ENCODE peak calls at places on chromosomes 2 and 18, in ten cellular contexts. U is H9; O is BE2C; V is CD8-positive, alpha-beta T cell; R is K562; K is GM23338; C is gastrocnemius medialis; M is kidney; D is A549; I is astrocyte. S is an unnamed sample.
A peak's percentile ranks its signal among the peaks of the same experiment; 100 is the strongest.

GRCh38 chr2:12717988-12718661 is 1.4 kb downstream of the TRIB2 start:
- DNase-seq in O (peak; percentile 32), R (no peak), U (no peak), K (peak; percentile 46), M (peak; percentile 53), I (no peak), V (no peak), C (no peak), D (no peak), S (no peak)

GRCh38 chr2:235024191-235024611 is 72.4 kb downstream of the SH3BP4 start:
- DNase-seq in M (peak; percentile 32), K (no peak), V (no peak), R (no peak), I (peak; percentile 46), D (no peak), U (no peak), O (no peak), C (no peak), S (no peak)

GRCh38 chr2:45776160-45776955 is 124.9 kb downstream of the PRKCE start:
- DNase-seq in C (no peak), D (no peak), O (no peak), U (no peak), I (peak; percentile 43), R (no peak), M (no peak), V (no peak), K (no peak), S (no peak)

GRCh38 chr2:134406311-134406710 is 152.4 kb downstream of the MGAT5 start:
- DNase-seq in I (no peak), V (no peak), O (no peak), K (no peak), U (no peak), C (no peak), D (no peak), M (no peak), R (no peak), S (no peak)

GRCh38 chr2:220157312-220157711 is 529.9 kb downstream of the SLC4A3 start:
- DNase-seq in I (no peak), C (no peak), R (no peak), M (no peak), V (no peak), D (no peak), U (peak; percentile 33), O (no peak), K (peak; percentile 20), S (no peak)

GRCh38 chr2:105820151-105820550 is 75.4 kb downstream of the NCK2 start:
- DNase-seq in D (no peak), K (no peak), C (no peak), R (no peak), O (no peak), I (no peak), V (no peak), M (no peak), U (no peak), S (no peak)

GRCh38 chr2:241673797-241674725 is 12.6 kb downstream of the DTYMK start:
- DNase-seq in D (peak; percentile 31), C (no peak), U (peak; percentile 62), O (peak; percentile 32), R (peak; percentile 43), K (peak; percentile 80), M (no peak), V (no peak), I (peak; percentile 14), S (no peak)

GRCh38 chr2:1588994-1589611 is 155.2 kb downstream of the PXDN start:
- DNase-seq in I (peak; percentile 68), V (no peak), U (peak; percentile 56), O (no peak), K (peak; percentile 40), D (no peak), M (peak; percentile 54), R (no peak), C (no peak), S (no peak)

GRCh38 chr18:40313030-40313642 is 1641.9 kb upstream of the PIK3C3 start:
- DNase-seq in V (no peak), I (no peak), R (no peak), U (no peak), M (no peak), C (no peak), K (no peak), O (no peak), D (no peak), S (no peak)

GRCh38 chr18:7946724-7947377 is 379.7 kb downstream of the PTPRM start:
- DNase-seq in O (no peak), V (no peak), R (no peak), U (no peak), M (peak; percentile 68), D (peak; percentile 79), I (peak; percentile 74), C (no peak), K (peak; percentile 25), S (no peak)

GRCh38 chr2:146917430-146918037 is 927.3 kb upstream of the ACVR2A start:
- DNase-seq in U (no peak), K (no peak), C (no peak), I (no peak), M (no peak), D (no peak), V (no peak), O (no peak), R (no peak), S (no peak)

GRCh38 chr18:10912790-10913560 is 236.4 kb downstream of the PIEZO2 start:
- DNase-seq in R (no peak), K (no peak), O (no peak), M (no peak), U (no peak), D (no peak), I (peak; percentile 87), V (no peak), C (no peak), S (no peak)

GRCh38 chr2:65064728-65065552 is 8.7 kb downstream of the CEP68 start:
- DNase-seq in V (peak; percentile 15), M (no peak), D (peak; percentile 85), C (peak; percentile 50), R (peak; percentile 51), U (no peak), O (peak; percentile 30), I (peak; percentile 90), K (peak; percentile 79), S (no peak)

GRCh38 chr2:65061146-65061909 is 5.1 kb downstream of the CEP68 start:
- DNase-seq in D (no peak), V (no peak), K (no peak), U (no peak), M (no peak), O (no peak), I (no peak), R (no peak), C (no peak), S (no peak)

GRCh38 chr2:65061910-65062339 is 5.7 kb downstream of the CEP68 start:
- DNase-seq in I (no peak), R (no peak), V (no peak), K (no peak), D (no peak), U (no peak), C (no peak), O (no peak), M (no peak), S (no peak)

GRCh38 chr2:65063426-65063825 is 7.2 kb downstream of the CEP68 start:
- DNase-seq in R (no peak), C (no peak), I (no peak), V (no peak), O (no peak), U (no peak), D (no peak), K (no peak), M (no peak), S (no peak)

DNA sequence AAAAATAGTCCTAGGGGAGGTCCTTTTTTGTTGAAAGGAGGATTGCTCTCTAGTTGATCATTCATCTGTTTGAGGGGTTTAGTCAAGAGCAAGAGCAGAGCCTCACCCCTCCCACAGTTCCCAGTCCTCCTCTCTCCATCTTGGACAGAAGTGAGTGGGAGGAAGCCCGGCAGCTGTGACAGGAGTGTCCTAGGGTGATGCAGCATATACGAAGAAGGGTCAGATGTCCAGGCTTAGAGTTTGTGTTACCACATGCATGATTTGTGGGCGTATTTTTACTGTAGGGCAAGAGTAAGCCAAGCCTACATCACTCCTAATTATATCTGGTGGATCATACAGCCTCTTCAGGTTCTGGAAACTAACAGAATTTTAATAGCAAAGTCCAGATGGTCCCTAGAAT is 6.6 kb downstream of the CEP68 start:
- DNase-seq in R (peak; percentile 69), V (no peak), O (no peak), U (no peak), M (no peak), C (peak; percentile 74), D (no peak), K (no peak), I (no peak), S (no peak)
- H3K4me1 ChIP-seq in R (peaks cover 41% of the 10 kb centered on the region), V (peaks cover 57% of the 10 kb centered on the region), O (no peaks in the 10 kb centered on the region), U (no peaks in the 10 kb centered on the region), M (peaks cover 8% of the 10 kb centered on the region), C (peaks cover 93% of the 10 kb centered on the region), D (peaks cover 27% of the 10 kb centered on the region), K (peaks cover 2% of the 10 kb centered on the region), I (peaks cover 15% of the 10 kb centered on the region), S (peaks cover 5% of the 10 kb centered on the region)

GRCh38 chr2:63425079-63425416 is 163.2 kb downstream of the WDPCP start:
- DNase-seq in U (no peak), D (no peak), I (no peak), C (no peak), R (no peak), M (no peak), K (no peak), O (no peak), V (no peak), S (no peak)
- TF ChIP-seq CTCF in U (no peak), D (no peak), I (no peak), C (no peak), R (no peak), M (no peak), K (no peak), O (no peak), V (no peak), S (no peak)

DNA sequence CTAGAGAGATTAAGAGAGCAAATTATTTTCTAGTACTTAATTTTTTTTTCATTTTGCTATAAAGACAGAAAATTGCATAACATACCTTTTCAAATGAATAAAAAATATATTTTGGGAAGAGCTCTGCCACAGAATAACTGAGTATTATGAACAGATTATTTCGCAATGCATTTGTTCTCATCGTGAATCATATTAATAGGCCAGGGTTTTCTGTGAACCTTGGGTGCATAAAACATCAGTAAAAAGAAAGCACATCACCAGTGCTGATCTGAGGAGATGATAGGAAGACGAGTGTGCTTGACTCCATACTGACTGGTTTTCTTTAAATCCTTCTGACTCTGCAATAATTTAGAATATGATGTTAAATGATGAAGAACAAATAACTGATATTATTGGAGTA is 409.1 kb downstream of the CPS1 start:
- DNase-seq in I (no peak), M (no peak), D (no peak), K (no peak), V (no peak), U (no peak), C (no peak), R (no peak), O (no peak), S (no peak)
- H3K4me1 ChIP-seq in I (no peaks in the 10 kb centered on the region), M (no peaks in the 10 kb centered on the region), D (no peaks in the 10 kb centered on the region), K (no peaks in the 10 kb centered on the region), V (no peaks in the 10 kb centered on the region), U (no peaks in the 10 kb centered on the region), C (no peaks in the 10 kb centered on the region), R (no peaks in the 10 kb centered on the region), O (no peaks in the 10 kb centered on the region), S (no peaks in the 10 kb centered on the region)

DNA sequence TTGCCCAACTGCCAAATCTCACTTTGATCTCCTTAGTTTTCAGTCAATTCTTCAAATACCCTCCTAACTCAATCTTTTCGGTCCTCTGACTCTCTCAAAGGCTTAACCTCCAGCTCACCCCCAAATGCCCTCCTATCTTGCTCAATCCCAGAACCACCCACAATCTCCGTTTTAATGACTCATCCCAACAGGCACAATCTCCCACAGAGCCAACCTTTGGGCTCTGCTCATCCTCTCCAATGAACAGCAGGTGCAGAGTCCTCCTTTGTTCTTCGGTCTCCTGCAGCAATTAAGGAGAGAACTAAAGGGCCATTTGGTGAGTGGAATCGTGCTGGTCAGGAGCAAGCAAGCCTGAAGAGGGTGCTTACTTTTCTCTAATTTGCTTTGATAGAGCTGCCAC is 366.1 kb upstream of the CRIM1 start:
- DNase-seq in V (no peak), M (no peak), D (peak; percentile 29), K (peak; percentile 13), O (no peak), R (no peak), I (no peak), U (peak; percentile 52), C (no peak), S (no peak)
- TF ChIP-seq CTCF in V (no peak), M (no peak), D (no peak), K (no peak), O (no peak), R (no peak), I (no peak), U (no peak), C (no peak), S (no peak)

S was measured in Caco-2.